ENCODE peak calls at places on chromosomes 6 and 20, in five cellular contexts. X, K, M, J and E are unnamed samples.

GRCh38 chr6:31246051-31246495 is 25.8 kb downstream of the HLA-C start:
- DNase-seq in K (no peak), X (no peak), J (peak; percentile 73), M (no peak), E (no peak)

GRCh38 chr6:17855381-17855780 is 132.1 kb downstream of the KIF13A start:
- DNase-seq in J (no peak), M (no peak), K (no peak), X (no peak), E (no peak)

GRCh38 chr6:98827295-98828159 is 6.8 kb upstream of the POU3F2 start:
- DNase-seq in M (no peak), J (no peak), K (no peak), X (no peak), E (no peak)

GRCh38 chr6:118598324-118598723 is 50.2 kb downstream of the PLN start:
- DNase-seq in M (no peak), J (no peak), X (no peak), K (no peak), E (no peak)

GRCh38 chr6:36296240-36296639 is 26.4 kb downstream of the PNPLA1 start:
- DNase-seq in M (no peak), J (peak; percentile 45), K (no peak), X (no peak), E (no peak)

GRCh38 chr20:15902493-15902892 is 670.8 kb downstream of the KIF16B start:
- DNase-seq in M (no peak), J (no peak), X (no peak), K (no peak), E (no peak)

GRCh38 chr6:12296255-12296573 is 6.1 kb downstream of the EDN1 start:
- DNase-seq in K (no peak), M (no peak), X (no peak), J (peak; percentile 93), E (peak; percentile 75)

GRCh38 chr6:64258752-64259151 is 623.1 kb downstream of the PHF3 start:
- DNase-seq in X (no peak), K (no peak), M (no peak), J (no peak), E (no peak)

GRCh38 chr6:46963039-46963438 is 41.3 kb upstream of the ADGRF5 start:
- DNase-seq in J (no peak), M (no peak), K (no peak), X (no peak), E (no peak)

GRCh38 chr6:49662877-49663231 is 26.2 kb upstream of the RHAG start:
- DNase-seq in J (no peak), X (no peak), K (no peak), M (no peak), E (no peak)

GRCh38 chr6:26311012-26311384 is 54.0 kb upstream of the BTN3A2 start:
- DNase-seq in X (peak; percentile 48), M (peak; percentile 58), K (no peak), J (no peak), E (no peak)

GRCh38 chr6:7765575-7766325 is 39.9 kb downstream of the BMP6 start:
- DNase-seq in K (no peak), M (no peak), J (peak; percentile 71), X (no peak), E (no peak)

GRCh38 chr20:45419188-45420091 is 3.5 kb downstream of the PIGT start:
- DNase-seq in M (no peak), J (peak; percentile 95), K (peak; percentile 98), X (no peak), E (no peak)

GRCh38 chr6:108133594-108134179 is 32.1 kb upstream of the NR2E1 start:
- DNase-seq in X (no peak), M (peak; percentile 10), K (peak; percentile 28), J (peak; percentile 78), E (peak; percentile 43)

GRCh38 chr6:47672816-47673215 is 25.6 kb upstream of the ADGRF4 start:
- DNase-seq in X (no peak), M (no peak), K (no peak), J (no peak), E (no peak)

GRCh38 chr6:43973351-43973750 is 153.9 kb downstream of the MRPL14 start:
- DNase-seq in J (no peak), X (no peak), M (no peak), K (no peak), E (no peak)

GRCh38 chr6:34546551-34547321 is 9.4 kb downstream of the SPDEF start:
- DNase-seq in M (no peak), X (no peak), K (peak; percentile 49), J (no peak), E (peak; percentile 37)